ENCODE peak calls at places on chromosome 7, in eight cellular contexts. I is astrocyte; S is activated effector memory CD4-positive, alpha-beta T cell treated with anti-CD3 and anti-CD28 coated beads, Interleukin-2, amount 50 U/mL, for 16 hours; L is NCI-H1092 treated with DMSO at 0.1 percent for 48 hours; P is HepG2; N is non-pigmented ciliary epithelial cell; B is EL; Q is left cardiac atrium. J is an unnamed sample.

GRCh38 chr7:135341049-135341448 is 107.4 kb downstream of the STRA8 start:
- DNase-seq in N (no peak), Q (no peak), P (peak), L (no peak), B (no peak), S (no peak), I (no peak), J (no peak)

GRCh38 chr7:83347836-83348482 is 185.3 kb upstream of the PCLO start:
- DNase-seq in N (peak), L (no peak), I (peak), Q (no peak), B (peak), P (no peak), S (no peak), J (no peak)

GRCh38 chr7:143205560-143206293 is 16.1 kb upstream of the TAS2R40 start:
- DNase-seq in I (peak), L (no peak), N (no peak), P (no peak), S (no peak), B (peak), Q (no peak), J (no peak)

GRCh38 chr7:91287685-91288084 is 23.5 kb downstream of the FZD1 start:
- DNase-seq in P (no peak), N (no peak), S (no peak), Q (no peak), I (peak), B (no peak), L (no peak), J (no peak)

GRCh38 chr7:387132-388022 is 97.4 kb downstream of the FOXL3 start:
- DNase-seq in N (no peak), L (no peak), Q (peak), B (no peak), P (no peak), I (no peak), S (peak), J (no peak)

GRCh38 chr7:149625947-149626392 is 128.4 kb upstream of the ZNF746 start:
- DNase-seq in I (no peak), P (no peak), B (peak), L (no peak), S (no peak), Q (no peak), N (no peak), J (no peak)

GRCh38 chr7:144390481-144390880 is 13.0 kb downstream of the NOBOX start:
- DNase-seq in S (no peak), L (no peak), N (no peak), Q (no peak), I (no peak), B (no peak), P (no peak), J (no peak)

GRCh38 chr7:30880090-30880704 is 31.5 kb upstream of the AQP1 start:
- DNase-seq in S (no peak), Q (no peak), N (no peak), B (no peak), L (no peak), I (no peak), P (no peak), J (no peak)

GRCh38 chr7:142909921-142910521 is 23.5 kb downstream of the TRPV5 start:
- DNase-seq in S (no peak), L (no peak), N (no peak), I (peak), B (no peak), P (no peak), Q (no peak), J (no peak)

GRCh38 chr7:143345428-143345900 is 17.0 kb downstream of the FAM131B start:
- DNase-seq in B (no peak), L (peak), P (no peak), Q (peak), N (no peak), I (peak), S (peak), J (no peak)

GRCh38 chr7:131105803-131106680 is 221.6 kb upstream of the MKLN1 start:
- DNase-seq in I (peak), P (peak), Q (peak), N (no peak), L (peak), S (peak), B (peak), J (peak)

GRCh38 chr7:124459101-124460052 is 306.2 kb downstream of the GPR37 start:
- DNase-seq in S (no peak), Q (no peak), I (peak), B (peak), N (no peak), L (no peak), P (peak), J (no peak)

GRCh38 chr7:76002822-76003221 is 8.4 kb upstream of the TMEM120A start:
- DNase-seq in B (no peak), S (no peak), L (no peak), I (no peak), N (no peak), P (no peak), Q (no peak), J (no peak)

GRCh38 chr7:107373354-107373753 is 96.5 kb upstream of the GPR22 start:
- DNase-seq in P (no peak), I (no peak), L (no peak), B (no peak), S (no peak), Q (no peak), N (no peak), J (no peak)

GRCh38 chr7:64574481-64575159 is 11.7 kb upstream of the ZNF680 start:
- DNase-seq in B (peak), N (no peak), Q (peak), S (no peak), L (no peak), I (peak), P (no peak), J (peak)

GRCh38 chr7:78558571-78558970 is 760.0 kb downstream of the PHTF2 start:
- DNase-seq in B (no peak), I (no peak), N (no peak), L (no peak), Q (no peak), P (no peak), S (no peak), J (no peak)

GRCh38 chr7:140084972-140085371 is 22.2 kb upstream of the PARP12 start:
- DNase-seq in B (peak), S (peak), I (no peak), L (no peak), P (no peak), Q (no peak), N (no peak), J (no peak)

GRCh38 chr7:49766966-49767365 is 6.5 kb upstream of the VWC2 start:
- DNase-seq in P (no peak), S (no peak), N (no peak), B (no peak), L (no peak), I (no peak), Q (no peak), J (no peak)

GRCh38 chr7:131016230-131016629 is 282.2 kb upstream of the KLF14 start:
- DNase-seq in Q (no peak), N (no peak), L (no peak), S (no peak), P (peak), B (peak), I (no peak), J (no peak)

GRCh38 chr7:130996841-130997231 is 262.8 kb upstream of the KLF14 start:
- DNase-seq in B (peak), Q (peak), I (peak), P (peak), S (peak), N (no peak), L (peak), J (no peak)

GRCh38 chr7:91718071-91718470 is 162.4 kb downstream of the MTERF1 start:
- DNase-seq in Q (no peak), P (no peak), S (no peak), B (no peak), I (no peak), N (no peak), L (no peak), J (no peak)

GRCh38 chr7:124171068-124171467 is 138.2 kb upstream of the TMEM229A start:
- DNase-seq in Q (no peak), I (no peak), L (no peak), S (no peak), P (no peak), B (peak), N (no peak), J (no peak)

GRCh38 chr7:137953692-137954470 is 48.0 kb downstream of the CREB3L2 start:
- DNase-seq in B (peak), S (no peak), I (peak), P (no peak), Q (no peak), N (no peak), L (peak), J (no peak)

GRCh38 chr7:69450436-69450835 is 147.8 kb upstream of the AUTS2 start:
- DNase-seq in N (no peak), P (no peak), I (no peak), Q (no peak), S (no peak), B (no peak), L (no peak), J (no peak)

GRCh38 chr7:149355390-149356048 is 93.5 kb downstream of the ZNF783 start:
- DNase-seq in B (peak), N (no peak), L (no peak), S (no peak), P (peak), I (no peak), Q (no peak), J (no peak)

GRCh38 chr7:66679633-66679980 is 50.9 kb downstream of the KCTD7 start:
- DNase-seq in Q (no peak), N (no peak), B (no peak), I (no peak), P (no peak), S (no peak), L (no peak), J (no peak)

J was measured in D721Med.